ENCODE peak calls at places on chromosomes 1 and 21, in six cellular contexts. E, S, B, A, K and L are unnamed samples.

GRCh38 chr21:46124926-46125845 is 27.3 kb downstream of the COL6A2 start:
- DNase-seq in K (peak; percentile 48), E (peak; percentile 21), B (peak; percentile 63), A (peak; percentile 77), S (no peak), L (no peak)

GRCh38 chr1:48979940-48980339 is 203.2 kb upstream of the BEND5 start:
- DNase-seq in S (no peak), A (no peak), K (no peak), E (no peak), B (no peak), L (no peak)

GRCh38 chr1:9721606-9722377 is 70.3 kb downstream of the PIK3CD start:
- DNase-seq in S (peak; percentile 86), B (peak; percentile 89), E (no peak), A (no peak), K (no peak), L (peak; percentile 30)

GRCh38 chr1:55310517-55310927 is 95.4 kb upstream of the USP24 start:
- DNase-seq in S (no peak), E (no peak), K (no peak), B (no peak), A (no peak), L (no peak)

GRCh38 chr1:36520771-36521420 is 38.2 kb upstream of the CSF3R start:
- DNase-seq in S (no peak), K (peak; percentile 53), E (peak; percentile 3), B (no peak), A (peak; percentile 65), L (no peak)

GRCh38 chr1:38034871-38035270 is 11.7 kb downstream of the POU3F1 start:
- DNase-seq in S (no peak), A (no peak), E (no peak), B (no peak), K (no peak), L (no peak)

GRCh38 chr1:38888423-38889333 is 7.3 kb upstream of the GJA9 start:
- DNase-seq in A (no peak), S (no peak), K (no peak), B (no peak), E (no peak), L (peak; percentile 81)

GRCh38 chr21:39136711-39137110 is 46.5 kb downstream of the PSMG1 start:
- DNase-seq in K (no peak), A (no peak), E (no peak), B (no peak), S (no peak), L (no peak)

GRCh38 chr1:74480068-74480467 is 32.3 kb downstream of the LRRC53 start:
- DNase-seq in A (no peak), S (no peak), K (no peak), B (no peak), E (no peak), L (no peak)

GRCh38 chr1:64451449-64451848 is 18.5 kb upstream of the CACHD1 start:
- DNase-seq in A (no peak), B (no peak), K (no peak), E (no peak), S (no peak), L (no peak)

GRCh38 chr1:5891736-5892135 is 100.5 kb downstream of the NPHP4 start:
- DNase-seq in A (no peak), E (no peak), B (no peak), K (no peak), S (no peak), L (no peak)

GRCh38 chr1:210536263-210536961 is 207.7 kb downstream of the HHAT start:
- DNase-seq in E (no peak), S (peak; percentile 17), B (no peak), A (no peak), K (no peak), L (no peak)

GRCh38 chr1:37076168-37076567 is 41.9 kb upstream of the GRIK3 start:
- DNase-seq in A (no peak), B (no peak), S (no peak), K (no peak), E (no peak), L (no peak)

GRCh38 chr1:228956864-228957263 is 221.6 kb downstream of the RHOU start:
- DNase-seq in E (no peak), K (no peak), A (no peak), S (no peak), B (no peak), L (no peak)

GRCh38 chr1:215767761-215768160 is 200.7 kb downstream of the KCTD3 start:
- DNase-seq in A (no peak), S (peak; percentile 5), B (no peak), E (no peak), K (no peak), L (no peak)

GRCh38 chr1:229440821-229441537 is 7.1 kb upstream of the ACTA1 start:
- DNase-seq in K (no peak), E (no peak), A (no peak), S (no peak), B (no peak), L (no peak)

GRCh38 chr21:15841856-15842564 is 112.2 kb downstream of the USP25 start:
- DNase-seq in A (no peak), E (no peak), B (no peak), S (no peak), K (no peak), L (no peak)

GRCh38 chr1:162680419-162681126 is 48.3 kb downstream of the DDR2 start:
- DNase-seq in A (no peak), E (no peak), K (no peak), S (peak; percentile 16), B (no peak), L (peak; percentile 23)

GRCh38 chr1:192343304-192343703 is 26.5 kb downstream of the RGS21 start:
- DNase-seq in A (no peak), K (no peak), B (no peak), S (no peak), E (no peak), L (no peak)

GRCh38 chr1:244802041-244802440 is 33.4 kb upstream of the COX20 start:
- DNase-seq in B (peak; percentile 68), S (no peak), K (peak; percentile 10), E (peak; percentile 29), A (peak; percentile 59), L (no peak)

GRCh38 chr1:243441601-243442000 is 185.8 kb downstream of the SDCCAG8 start:
- DNase-seq in A (no peak), B (no peak), S (no peak), E (no peak), K (no peak), L (no peak)

GRCh38 chr21:31873696-31874599 is 1.1 kb downstream of the HUNK start:
- DNase-seq in S (peak; percentile 73), K (no peak), E (peak; percentile 51), B (peak; percentile 78), A (no peak), L (no peak)

GRCh38 chr1:41284121-41284520 is 42.0 kb upstream of the SCMH1 start:
- DNase-seq in B (no peak), A (no peak), E (no peak), S (no peak), K (no peak), L (no peak)

GRCh38 chr1:157652859-157653493 is 47.6 kb downstream of the FCRL3 start:
- DNase-seq in S (no peak), K (no peak), E (no peak), B (no peak), A (no peak), L (no peak)

GRCh38 chr1:117574206-117574835 is 31.5 kb upstream of the TENT5C start:
- DNase-seq in S (no peak), K (peak; percentile 35), A (peak; percentile 53), B (no peak), E (peak; percentile 37), L (peak; percentile 12)

GRCh38 chr21:41947596-41948403 is 6.0 kb downstream of the C2CD2 start:
- DNase-seq in B (peak; percentile 77), S (no peak), E (no peak), A (no peak), K (no peak), L (no peak)

GRCh38 chr1:57249511-57249910 is 174.3 kb downstream of the DAB1 start:
- DNase-seq in K (no peak), E (no peak), A (no peak), S (no peak), B (no peak), L (no peak)

GRCh38 chr1:34859442-34860200 is at the start of gene SMIM12:
- DNase-seq in S (peak; percentile 94), E (peak; percentile 96), A (peak; percentile 97), B (peak; percentile 98), K (peak; percentile 93), L (peak; percentile 91)

GRCh38 chr1:34856697-34857096 is 2.9 kb downstream of the SMIM12 start:
- DNase-seq in A (no peak), E (no peak), K (no peak), B (no peak), S (no peak), L (no peak)

GRCh38 chr1:34864759-34865158 is 5.2 kb upstream of the SMIM12 start:
- DNase-seq in E (no peak), A (no peak), S (no peak), K (no peak), B (no peak), L (no peak)

GRCh38 chr1:34863501-34863900 is 4.0 kb upstream of the SMIM12 start:
- DNase-seq in E (no peak), K (no peak), S (no peak), B (no peak), A (no peak), L (no peak)

GRCh38 chr1:34858901-34859441 is 578 bp downstream of the SMIM12 start:
- DNase-seq in E (no peak), B (peak; percentile 62), S (no peak), A (no peak), K (no peak), L (no peak)
- TF ChIP-seq POLR2AphosphoS5 in E (no peak), B (no peak), S (no peak), A (no peak), K (no peak), L (no peak)

GRCh38 chr1:202125611-202126010 is 2.9 kb downstream of the GPR37L1 start:
- DNase-seq in A (no peak), K (no peak), S (no peak), B (no peak), E (no peak), L (no peak)
- TF ChIP-seq POLR2AphosphoS5 in A (no peak), K (no peak), S (no peak), B (no peak), E (no peak), L (no peak)

GRCh38 chr1:1148569-1148968 is 25.1 kb upstream of the TTLL10 start:
- DNase-seq in K (no peak), S (no peak), B (no peak), E (no peak), A (no peak), L (no peak)
- TF ChIP-seq POLR2AphosphoS5 in K (no peak), S (no peak), B (no peak), E (no peak), A (no peak), L (no peak)

DNA sequence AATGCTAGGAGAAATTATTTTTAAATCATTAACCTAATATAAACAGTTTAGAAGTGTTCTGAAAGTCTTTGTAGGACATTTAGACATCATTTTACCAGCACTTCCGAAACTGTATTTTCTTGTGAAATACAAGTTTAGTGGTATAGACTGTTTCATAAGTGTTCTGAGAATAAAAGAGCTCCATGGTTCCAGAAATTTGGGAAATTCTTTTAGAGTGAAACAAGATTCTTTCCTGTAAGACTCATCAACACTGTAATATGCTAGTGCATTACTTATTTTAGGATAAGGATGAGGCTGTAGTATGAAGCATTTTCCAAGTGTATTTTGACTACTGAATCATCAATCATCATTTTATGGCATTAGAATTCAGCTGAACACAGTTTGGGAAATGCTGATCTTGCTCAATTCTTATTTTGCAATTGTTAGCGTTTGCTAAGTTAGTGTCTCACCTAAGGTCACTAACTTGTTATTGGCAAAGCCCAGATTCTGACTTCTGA is 73.4 kb downstream of the CEP350 start:
- DNase-seq in A (no peak), B (no peak), K (no peak), S (no peak), E (no peak), L (no peak)
- TF ChIP-seq POLR2AphosphoS5 in A (no peak), B (no peak), K (no peak), S (no peak), E (no peak), L (no peak)

GRCh38 chr1:24918995-24919605 is 11.0 kb downstream of the RUNX3 start:
- DNase-seq in E (no peak), B (no peak), K (no peak), S (no peak), A (no peak), L (no peak)
- TF ChIP-seq POLR2AphosphoS5 in E (no peak), B (no peak), K (no peak), S (no peak), A (no peak), L (no peak)